ENCODE peak calls at places on chromosomes 16 and 17, in eight cellular contexts. One of them, this sample, is unnamed.

GRCh38 chr17:39264119-39264518 is 38.4 kb upstream of the STAC2 start:
- DNase-seq in H1: no peak
- DNase-seq in A549: no peak
- DNase-seq in ovary: no peak
- DNase-seq in K562: no peak
- DNase-seq in transverse colon: no peak
- DNase-seq in sigmoid colon: no peak
- DNase-seq in tibial nerve: no peak
- DNase-seq in this sample: no peak

GRCh38 chr17:53626286-53626685 is 196.4 kb upstream of the KIF2B start:
- DNase-seq in H1: no peak
- DNase-seq in A549: no peak
- DNase-seq in ovary: no peak
- DNase-seq in K562: peak
- DNase-seq in transverse colon: no peak
- DNase-seq in sigmoid colon: no peak
- DNase-seq in tibial nerve: no peak
- DNase-seq in this sample: no peak

GRCh38 chr16:67185866-67186134 is 2.0 kb upstream of the MATCAP1 start:
- DNase-seq in H1: no peak
- DNase-seq in A549: no peak
- DNase-seq in ovary: no peak
- DNase-seq in K562: no peak
- DNase-seq in transverse colon: no peak
- DNase-seq in sigmoid colon: no peak
- DNase-seq in tibial nerve: no peak
- DNase-seq in this sample: no peak

GRCh38 chr17:80883831-80884735 is 107.6 kb upstream of the CHMP6 start:
- DNase-seq in H1: no peak
- DNase-seq in A549: no peak
- DNase-seq in ovary: no peak
- DNase-seq in K562: no peak
- DNase-seq in transverse colon: no peak
- DNase-seq in sigmoid colon: peak
- DNase-seq in tibial nerve: no peak
- DNase-seq in this sample: no peak

GRCh38 chr16:871562-872330 is 71.2 kb upstream of the GNG13 start:
- DNase-seq in H1: no peak
- DNase-seq in A549: no peak
- DNase-seq in ovary: peak
- DNase-seq in K562: no peak
- DNase-seq in transverse colon: no peak
- DNase-seq in sigmoid colon: peak
- DNase-seq in tibial nerve: no peak
- DNase-seq in this sample: no peak

GRCh38 chr16:75714661-75715060 is 11.6 kb downstream of the CPHXL start:
- DNase-seq in H1: no peak
- DNase-seq in A549: no peak
- DNase-seq in ovary: no peak
- DNase-seq in K562: no peak
- DNase-seq in transverse colon: no peak
- DNase-seq in sigmoid colon: no peak
- DNase-seq in tibial nerve: no peak
- DNase-seq in this sample: no peak

GRCh38 chr17:2701996-2702741 is 9.4 kb downstream of the CLUH start:
- DNase-seq in H1: no peak
- DNase-seq in A549: no peak
- DNase-seq in ovary: peak
- DNase-seq in K562: no peak
- DNase-seq in transverse colon: no peak
- DNase-seq in sigmoid colon: peak
- DNase-seq in tibial nerve: no peak
- DNase-seq in this sample: no peak

GRCh38 chr17:19411641-19412040 is 609 bp downstream of the RNF112 start:
- DNase-seq in H1: no peak
- DNase-seq in A549: no peak
- DNase-seq in ovary: no peak
- DNase-seq in K562: no peak
- DNase-seq in transverse colon: no peak
- DNase-seq in sigmoid colon: no peak
- DNase-seq in tibial nerve: no peak
- DNase-seq in this sample: no peak

GRCh38 chr16:621526-622105 is 9.2 kb upstream of the WFIKKN1 start:
- DNase-seq in H1: no peak
- DNase-seq in A549: no peak
- DNase-seq in ovary: no peak
- DNase-seq in K562: no peak
- DNase-seq in transverse colon: no peak
- DNase-seq in sigmoid colon: peak
- DNase-seq in tibial nerve: no peak
- DNase-seq in this sample: no peak

GRCh38 chr16:52557236-52557635 is 10.3 kb upstream of the TOX3 start:
- DNase-seq in H1: no peak
- DNase-seq in A549: no peak
- DNase-seq in ovary: no peak
- DNase-seq in K562: no peak
- DNase-seq in transverse colon: peak
- DNase-seq in sigmoid colon: no peak
- DNase-seq in tibial nerve: no peak
- DNase-seq in this sample: no peak

DNA sequence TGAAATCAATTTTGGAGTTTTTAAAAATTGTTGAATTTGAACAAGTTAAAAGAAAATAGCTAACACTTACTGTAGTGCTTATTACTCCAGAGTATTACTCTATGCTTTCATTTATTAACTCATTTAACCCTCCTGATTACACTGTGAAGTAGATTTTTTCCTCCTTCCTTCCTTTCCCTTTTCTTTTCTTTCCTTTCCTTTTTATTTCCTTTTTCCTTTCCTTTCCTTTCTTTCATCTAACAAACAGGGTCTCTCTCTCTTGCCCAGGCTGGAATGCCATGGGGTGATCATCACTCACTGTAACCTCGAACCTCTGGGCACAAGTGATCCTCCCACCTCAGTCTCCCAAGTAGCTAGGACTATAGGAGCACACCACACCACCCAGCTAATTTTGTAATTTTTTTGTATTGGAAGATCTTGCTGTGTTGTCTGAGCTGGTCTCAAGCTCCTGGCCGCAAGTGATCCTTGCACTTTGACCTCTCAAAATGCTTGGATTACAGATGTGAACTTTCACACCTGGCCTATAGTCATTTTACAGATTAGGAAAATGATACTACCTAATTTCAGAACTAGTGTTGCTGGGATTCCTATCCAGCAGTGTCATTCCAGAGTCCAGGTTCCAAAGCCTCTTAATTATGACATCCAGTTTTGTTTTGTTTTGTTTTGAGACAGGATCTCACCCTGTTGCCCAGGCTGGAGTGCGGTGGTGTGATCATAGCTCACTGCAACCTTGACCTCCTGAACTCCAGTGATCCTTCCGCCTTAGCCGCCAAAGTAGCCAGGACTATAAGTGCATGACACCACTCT is 59.9 kb downstream of the TAOK1 start:
- DNase-seq in H1: no peak
- DNase-seq in A549: no peak
- DNase-seq in ovary: no peak
- DNase-seq in K562: no peak
- DNase-seq in transverse colon: no peak
- DNase-seq in sigmoid colon: no peak
- DNase-seq in tibial nerve: no peak
- DNase-seq in this sample: no peak
- TF ChIP-seq EP300 in H1: no peak
- TF ChIP-seq EP300 in A549: no peak
- TF ChIP-seq EP300 in ovary: no peak
- TF ChIP-seq EP300 in K562: no peak
- TF ChIP-seq EP300 in transverse colon: no peak
- TF ChIP-seq EP300 in sigmoid colon: no peak
- TF ChIP-seq EP300 in tibial nerve: no peak
- TF ChIP-seq EP300 in this sample: no peak

GRCh38 chr17:68291836-68292688 is 767 bp downstream of the ARSG start:
- DNase-seq in H1: peak
- DNase-seq in A549: peak
- DNase-seq in ovary: peak
- DNase-seq in K562: peak
- DNase-seq in transverse colon: peak
- DNase-seq in sigmoid colon: peak
- DNase-seq in tibial nerve: peak
- DNase-seq in this sample: peak
- TF ChIP-seq CTCF in H1: peak
- TF ChIP-seq CTCF in A549: peak
- TF ChIP-seq CTCF in ovary: no peak
- TF ChIP-seq CTCF in K562: no peak
- TF ChIP-seq CTCF in transverse colon: no peak
- TF ChIP-seq CTCF in sigmoid colon: no peak
- TF ChIP-seq CTCF in tibial nerve: no peak
- TF ChIP-seq CTCF in this sample: no peak

GRCh38 chr17:48997103-48997826 is at the start of gene IGF2BP1:
- DNase-seq in H1: peak
- DNase-seq in A549: peak
- DNase-seq in ovary: no peak
- DNase-seq in K562: no peak
- DNase-seq in transverse colon: no peak
- DNase-seq in sigmoid colon: no peak
- DNase-seq in tibial nerve: no peak
- DNase-seq in this sample: no peak
- TF ChIP-seq POLR2A in H1: peak
- TF ChIP-seq POLR2A in A549: peak
- TF ChIP-seq POLR2A in ovary: no peak
- TF ChIP-seq POLR2A in K562: peak
- TF ChIP-seq POLR2A in transverse colon: no peak
- TF ChIP-seq POLR2A in sigmoid colon: no peak
- TF ChIP-seq POLR2A in tibial nerve: no peak
- TF ChIP-seq POLR2A in this sample: no peak

GRCh38 chr16:11791144-11791828 is 5.8 kb downstream of the ZC3H7A start:
- DNase-seq in H1: no peak
- DNase-seq in A549: no peak
- DNase-seq in ovary: peak
- DNase-seq in K562: no peak
- DNase-seq in transverse colon: no peak
- DNase-seq in sigmoid colon: no peak
- DNase-seq in tibial nerve: no peak
- DNase-seq in this sample: no peak
- TF ChIP-seq EP300 in H1: no peak
- TF ChIP-seq EP300 in A549: no peak
- TF ChIP-seq EP300 in ovary: no peak
- TF ChIP-seq EP300 in K562: no peak
- TF ChIP-seq EP300 in transverse colon: no peak
- TF ChIP-seq EP300 in sigmoid colon: no peak
- TF ChIP-seq EP300 in tibial nerve: no peak
- TF ChIP-seq EP300 in this sample: no peak

GRCh38 chr17:17109231-17109630 is 67.0 kb downstream of the MPRIP start:
- DNase-seq in H1: no peak
- DNase-seq in A549: no peak
- DNase-seq in ovary: no peak
- DNase-seq in K562: no peak
- DNase-seq in transverse colon: peak
- DNase-seq in sigmoid colon: no peak
- DNase-seq in tibial nerve: no peak
- DNase-seq in this sample: peak
- TF ChIP-seq CTCF in H1: no peak
- TF ChIP-seq CTCF in A549: no peak
- TF ChIP-seq CTCF in ovary: no peak
- TF ChIP-seq CTCF in K562: no peak
- TF ChIP-seq CTCF in transverse colon: peak
- TF ChIP-seq CTCF in sigmoid colon: no peak
- TF ChIP-seq CTCF in tibial nerve: no peak
- TF ChIP-seq CTCF in this sample: no peak

This sample was measured in stomach.